ENCODE peak calls at places on chromosomes 1 and 21, in four cellular contexts. One of them, this sample, is unnamed. For H3K36me3, the result is how much of the 10 kb centered on the place peaks cover.

GRCh38 chr1:31985430-31985829 is 28.2 kb upstream of the KHDRBS1 start:
- DNase-seq in mammary epithelial cell: no peak
- DNase-seq in PC-3: no peak
- DNase-seq in brain microvascular endothelial cell: no peak
- DNase-seq in this sample: no peak

GRCh38 chr21:45020629-45021427 is 53.6 kb upstream of the ADARB1 start:
- DNase-seq in mammary epithelial cell: no peak
- DNase-seq in PC-3: no peak
- DNase-seq in brain microvascular endothelial cell: peak
- DNase-seq in this sample: no peak

GRCh38 chr1:85315789-85316188 is 39.4 kb upstream of the BCL10 start:
- DNase-seq in mammary epithelial cell: no peak
- DNase-seq in PC-3: no peak
- DNase-seq in brain microvascular endothelial cell: no peak
- DNase-seq in this sample: no peak

GRCh38 chr1:46516140-46516539 is 26.5 kb downstream of the DMBX1 start:
- DNase-seq in mammary epithelial cell: no peak
- DNase-seq in PC-3: no peak
- DNase-seq in brain microvascular endothelial cell: no peak
- DNase-seq in this sample: no peak

GRCh38 chr1:63663873-63664272 is 70.7 kb downstream of the PGM1 start:
- DNase-seq in mammary epithelial cell: peak
- DNase-seq in PC-3: peak
- DNase-seq in brain microvascular endothelial cell: peak
- DNase-seq in this sample: no peak

GRCh38 chr1:113530021-113530420 is 139.7 kb downstream of the MAGI3 start:
- DNase-seq in mammary epithelial cell: no peak
- DNase-seq in PC-3: no peak
- DNase-seq in brain microvascular endothelial cell: no peak
- DNase-seq in this sample: no peak

GRCh38 chr1:166489670-166490436 is 323.1 kb upstream of the FAM78B start:
- DNase-seq in mammary epithelial cell: no peak
- DNase-seq in PC-3: peak
- DNase-seq in brain microvascular endothelial cell: no peak
- DNase-seq in this sample: no peak

GRCh38 chr21:37564924-37565529 is 198.5 kb downstream of the DYRK1A start:
- DNase-seq in mammary epithelial cell: no peak
- DNase-seq in PC-3: peak
- DNase-seq in brain microvascular endothelial cell: peak
- DNase-seq in this sample: no peak

GRCh38 chr1:155070721-155071556 is 7.4 kb downstream of the EFNA4 start:
- DNase-seq in mammary epithelial cell: no peak
- DNase-seq in PC-3: peak
- DNase-seq in brain microvascular endothelial cell: peak
- DNase-seq in this sample: no peak

GRCh38 chr1:25381041-25381440 is 39.6 kb downstream of the RHCE start:
- DNase-seq in mammary epithelial cell: no peak
- DNase-seq in PC-3: no peak
- DNase-seq in brain microvascular endothelial cell: no peak
- DNase-seq in this sample: no peak

GRCh38 chr21:28884481-28884880 is 108.2 kb downstream of the LTN1 start:
- DNase-seq in mammary epithelial cell: peak
- DNase-seq in PC-3: peak
- DNase-seq in brain microvascular endothelial cell: no peak
- DNase-seq in this sample: peak

GRCh38 chr21:29641635-29642550 is 297.9 kb downstream of the GRIK1 start:
- DNase-seq in mammary epithelial cell: no peak
- DNase-seq in PC-3: no peak
- DNase-seq in brain microvascular endothelial cell: no peak
- DNase-seq in this sample: no peak

GRCh38 chr21:34693192-34693810 is 24.5 kb downstream of the CLIC6 start:
- DNase-seq in mammary epithelial cell: peak
- DNase-seq in PC-3: peak
- DNase-seq in brain microvascular endothelial cell: peak
- DNase-seq in this sample: no peak

GRCh38 chr1:117802546-117803257 is 126.7 kb downstream of the GDAP2 start:
- DNase-seq in mammary epithelial cell: peak
- DNase-seq in PC-3: no peak
- DNase-seq in brain microvascular endothelial cell: no peak
- DNase-seq in this sample: no peak

GRCh38 chr1:77126309-77126708 is 92.9 kb downstream of the PIGK start:
- DNase-seq in mammary epithelial cell: peak
- DNase-seq in PC-3: peak
- DNase-seq in brain microvascular endothelial cell: peak
- DNase-seq in this sample: peak

GRCh38 chr1:6935379-6936307 is 150.4 kb downstream of the CAMTA1 start:
- DNase-seq in mammary epithelial cell: no peak
- DNase-seq in PC-3: no peak
- DNase-seq in brain microvascular endothelial cell: no peak
- DNase-seq in this sample: no peak

GRCh38 chr1:48823161-48823560 is 46.5 kb upstream of the BEND5 start:
- DNase-seq in mammary epithelial cell: no peak
- DNase-seq in PC-3: no peak
- DNase-seq in brain microvascular endothelial cell: no peak
- DNase-seq in this sample: no peak

GRCh38 chr21:15809818-15810217 is 80.0 kb downstream of the USP25 start:
- DNase-seq in mammary epithelial cell: no peak
- DNase-seq in PC-3: no peak
- DNase-seq in brain microvascular endothelial cell: peak
- DNase-seq in this sample: no peak

GRCh38 chr1:198467907-198468306 is 72.6 kb downstream of the ATP6V1G3 start:
- DNase-seq in mammary epithelial cell: no peak
- DNase-seq in PC-3: no peak
- DNase-seq in brain microvascular endothelial cell: no peak
- DNase-seq in this sample: no peak

GRCh38 chr1:43349594-43350306 is 9.0 kb upstream of the CDC20 start:
- DNase-seq in mammary epithelial cell: peak
- DNase-seq in PC-3: peak
- DNase-seq in brain microvascular endothelial cell: peak
- DNase-seq in this sample: no peak

GRCh38 chr1:56511323-56511722 is 68.0 kb downstream of the PLPP3 start:
- DNase-seq in mammary epithelial cell: no peak
- DNase-seq in PC-3: no peak
- DNase-seq in brain microvascular endothelial cell: no peak
- DNase-seq in this sample: no peak

GRCh38 chr1:45452503-45452902 is 38.5 kb downstream of the TESK2 start:
- DNase-seq in mammary epithelial cell: no peak
- DNase-seq in PC-3: no peak
- DNase-seq in brain microvascular endothelial cell: no peak
- DNase-seq in this sample: no peak

GRCh38 chr1:29525941-29526340 is 289.6 kb downstream of the PTPRU start:
- DNase-seq in mammary epithelial cell: no peak
- DNase-seq in PC-3: no peak
- DNase-seq in brain microvascular endothelial cell: no peak
- DNase-seq in this sample: no peak

GRCh38 chr1:12056331-12056841 is 6.7 kb upstream of the TNFRSF8 start:
- DNase-seq in mammary epithelial cell: peak
- DNase-seq in PC-3: peak
- DNase-seq in brain microvascular endothelial cell: no peak
- DNase-seq in this sample: no peak

GRCh38 chr1:215957692-215958091 is 390.6 kb downstream of the KCTD3 start:
- DNase-seq in mammary epithelial cell: peak
- DNase-seq in PC-3: no peak
- DNase-seq in brain microvascular endothelial cell: no peak
- DNase-seq in this sample: no peak

GRCh38 chr21:31117046-31117916 is 79.0 kb upstream of the KRTAP19-8 start:
- DNase-seq in mammary epithelial cell: peak
- DNase-seq in PC-3: peak
- DNase-seq in brain microvascular endothelial cell: peak
- DNase-seq in this sample: peak

GRCh38 chr1:153272186-153272585 is 12.7 kb downstream of the LORICRIN start:
- DNase-seq in mammary epithelial cell: no peak
- DNase-seq in PC-3: no peak
- DNase-seq in brain microvascular endothelial cell: no peak
- DNase-seq in this sample: no peak

GRCh38 chr1:183925947-183926346 is 111.6 kb downstream of the COLGALT2 start:
- DNase-seq in mammary epithelial cell: no peak
- DNase-seq in PC-3: no peak
- DNase-seq in brain microvascular endothelial cell: no peak
- DNase-seq in this sample: no peak

GRCh38 chr1:60461889-60462595 is 388.5 kb upstream of the C1orf87 start:
- DNase-seq in mammary epithelial cell: no peak
- DNase-seq in PC-3: no peak
- DNase-seq in brain microvascular endothelial cell: no peak
- DNase-seq in this sample: no peak

GRCh38 chr1:107683198-107683657 is 281.8 kb downstream of the VAV3 start:
- DNase-seq in mammary epithelial cell: peak
- DNase-seq in PC-3: peak
- DNase-seq in brain microvascular endothelial cell: no peak
- DNase-seq in this sample: no peak

GRCh38 chr1:25728301-25728935 is 71.6 kb upstream of the SELENON start:
- DNase-seq in mammary epithelial cell: no peak
- DNase-seq in PC-3: no peak
- DNase-seq in brain microvascular endothelial cell: no peak
- DNase-seq in this sample: no peak

GRCh38 chr1:221991221-221991620 is 249.3 kb upstream of the DUSP10 start:
- DNase-seq in mammary epithelial cell: peak
- DNase-seq in PC-3: peak
- DNase-seq in brain microvascular endothelial cell: peak
- DNase-seq in this sample: peak

GRCh38 chr1:220818421-220819173 is 31.9 kb downstream of the MTARC1 start:
- DNase-seq in mammary epithelial cell: no peak
- DNase-seq in PC-3: no peak
- DNase-seq in brain microvascular endothelial cell: peak
- DNase-seq in this sample: peak

GRCh38 chr1:83998599-83999315 is at the start of gene TTLL7:
- DNase-seq in mammary epithelial cell: peak
- DNase-seq in PC-3: peak
- DNase-seq in brain microvascular endothelial cell: peak
- DNase-seq in this sample: no peak

GRCh38 chr1:41622859-41623732 is 138.6 kb upstream of the EDN2 start:
- DNase-seq in mammary epithelial cell: no peak
- DNase-seq in PC-3: peak
- DNase-seq in brain microvascular endothelial cell: no peak
- DNase-seq in this sample: no peak
- H3K4me3 ChIP-seq in mammary epithelial cell: no peak
- H3K4me3 ChIP-seq in PC-3: no peak
- H3K4me3 ChIP-seq in brain microvascular endothelial cell: no peak
- H3K4me3 ChIP-seq in this sample: no peak

DNA sequence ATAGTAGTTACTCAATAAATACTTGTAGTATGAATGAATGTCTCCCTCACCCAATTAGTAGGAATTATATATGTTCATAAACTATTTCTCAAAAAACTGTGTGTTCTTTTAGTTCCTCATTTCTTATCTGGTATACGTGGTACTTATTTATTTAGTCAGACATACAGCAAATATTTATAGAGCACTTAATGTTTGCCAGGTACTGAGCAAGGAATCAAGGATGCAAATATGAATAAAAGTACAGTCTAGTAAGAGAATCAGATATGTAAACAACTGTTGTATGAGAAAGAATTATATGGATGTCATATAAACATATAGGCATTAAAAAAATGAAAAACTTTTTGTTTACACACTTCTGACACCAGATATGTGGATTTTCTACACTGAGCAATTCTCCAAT is 58.5 kb downstream of the ATF6 start:
- DNase-seq in mammary epithelial cell: no peak
- DNase-seq in PC-3: peak
- DNase-seq in brain microvascular endothelial cell: no peak
- DNase-seq in this sample: no peak
- H3K36me3 ChIP-seq in mammary epithelial cell: under half
- H3K36me3 ChIP-seq in PC-3: under half
- H3K36me3 ChIP-seq in brain microvascular endothelial cell: under half
- H3K36me3 ChIP-seq in this sample: under half

DNA sequence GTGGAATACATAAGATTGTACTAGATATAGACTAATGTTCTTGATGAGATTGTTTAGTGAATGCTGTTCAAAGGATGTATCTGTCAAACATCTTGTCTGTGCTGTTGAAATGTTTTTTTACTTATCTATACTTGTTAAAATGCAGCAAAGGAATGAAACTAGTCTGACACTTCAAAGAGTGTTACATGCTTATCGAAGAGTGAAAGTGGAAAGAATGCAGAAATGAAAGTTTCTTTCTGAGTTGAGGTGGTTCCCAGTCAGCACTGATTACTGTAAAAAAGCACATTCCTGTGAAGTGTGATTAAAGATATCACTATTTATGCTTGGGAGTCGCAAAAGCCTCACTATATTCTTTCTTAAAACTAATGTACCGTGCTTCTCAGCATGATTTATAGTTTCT is 1225.2 kb downstream of the NCAM2 start:
- DNase-seq in mammary epithelial cell: no peak
- DNase-seq in PC-3: no peak
- DNase-seq in brain microvascular endothelial cell: no peak
- DNase-seq in this sample: no peak
- H3K4me3 ChIP-seq in mammary epithelial cell: no peak
- H3K4me3 ChIP-seq in PC-3: no peak
- H3K4me3 ChIP-seq in brain microvascular endothelial cell: no peak
- H3K4me3 ChIP-seq in this sample: no peak

GRCh38 chr1:208031932-208032320 is 121.0 kb upstream of the CD34 start:
- DNase-seq in mammary epithelial cell: no peak
- DNase-seq in PC-3: no peak
- DNase-seq in brain microvascular endothelial cell: no peak
- DNase-seq in this sample: no peak

GRCh38 chr1:208028526-208028925 is 117.6 kb upstream of the CD34 start:
- DNase-seq in mammary epithelial cell: no peak
- DNase-seq in PC-3: no peak
- DNase-seq in brain microvascular endothelial cell: no peak
- DNase-seq in this sample: no peak

GRCh38 chr1:208029381-208030319 is 118.7 kb upstream of the CD34 start:
- DNase-seq in mammary epithelial cell: no peak
- DNase-seq in PC-3: no peak
- DNase-seq in brain microvascular endothelial cell: peak
- DNase-seq in this sample: no peak

GRCh38 chr1:208031316-208031931 is 120.5 kb upstream of the CD34 start:
- DNase-seq in mammary epithelial cell: no peak
- DNase-seq in PC-3: no peak
- DNase-seq in brain microvascular endothelial cell: no peak
- DNase-seq in this sample: no peak

DNA sequence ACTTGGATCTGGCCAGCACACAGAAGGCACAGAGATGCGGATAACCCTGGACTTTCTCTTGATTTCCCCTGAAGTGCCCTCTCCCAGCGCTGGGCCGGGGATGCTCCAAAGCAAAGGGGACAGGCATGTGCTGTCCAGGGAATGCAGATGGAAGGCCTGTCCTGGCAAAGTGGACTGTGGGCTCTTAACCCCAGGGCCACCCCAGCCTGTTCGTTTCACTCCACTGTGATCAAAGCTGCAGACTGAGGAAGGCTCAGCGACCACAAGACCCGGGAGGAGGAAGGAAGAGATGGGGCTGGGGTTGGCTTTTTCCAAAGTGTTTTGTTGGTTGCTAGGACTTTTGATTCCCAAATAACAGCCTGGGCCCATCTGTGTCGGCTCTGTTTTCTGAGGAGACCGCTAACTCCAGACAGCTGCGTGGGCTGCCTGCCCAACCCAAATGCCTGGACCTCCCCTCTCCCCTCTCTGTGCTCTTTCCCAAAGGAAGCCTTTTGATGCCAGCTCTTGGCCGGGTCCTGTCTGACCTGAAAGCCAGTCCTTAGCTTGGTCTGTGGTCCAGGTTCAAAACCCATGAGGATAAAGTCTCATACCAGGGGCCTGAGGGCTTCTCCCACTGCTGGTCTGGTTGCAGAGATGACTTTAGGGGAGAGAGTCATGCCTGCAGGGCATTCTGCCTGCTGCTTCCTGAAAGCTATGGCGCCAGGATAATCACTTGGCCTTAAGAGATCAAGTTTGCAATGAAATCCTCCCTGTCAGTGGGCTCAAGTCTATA is 119.6 kb upstream of the CD34 start:
- DNase-seq in mammary epithelial cell: no peak
- DNase-seq in PC-3: no peak
- DNase-seq in brain microvascular endothelial cell: peak
- DNase-seq in this sample: no peak
- H3K36me3 ChIP-seq in mammary epithelial cell: under half
- H3K36me3 ChIP-seq in PC-3: under half
- H3K36me3 ChIP-seq in brain microvascular endothelial cell: under half
- H3K36me3 ChIP-seq in this sample: under half

This sample was measured in BJ.